ENCODE peak calls at places on chromosome 19, in six cellular contexts. One of them, this sample, is unnamed.

GRCh38 chr19:41479757-41480191 is 36.8 kb downstream of the ERICH4 start:
- DNase-seq in H1: no peak
- DNase-seq in IMR-90: no peak
- DNase-seq in H9: no peak
- DNase-seq in trophoblast cell: no peak
- DNase-seq in mesenchymal stem cell: no peak
- DNase-seq in this sample: no peak

GRCh38 chr19:19262190-19263057 is 10.7 kb downstream of the TM6SF2 start:
- DNase-seq in H1: peak; percentile 74
- DNase-seq in IMR-90: no peak
- DNase-seq in H9: peak; percentile 62
- DNase-seq in trophoblast cell: no peak
- DNase-seq in mesenchymal stem cell: no peak
- DNase-seq in this sample: no peak

GRCh38 chr19:40815223-40815622 is 16.2 kb downstream of the EGLN2 start:
- DNase-seq in H1: no peak
- DNase-seq in IMR-90: no peak
- DNase-seq in H9: no peak
- DNase-seq in trophoblast cell: no peak
- DNase-seq in mesenchymal stem cell: no peak
- DNase-seq in this sample: no peak

GRCh38 chr19:10422846-10423245 is 2.5 kb downstream of the PDE4A start:
- DNase-seq in H1: no peak
- DNase-seq in IMR-90: no peak
- DNase-seq in H9: no peak
- DNase-seq in trophoblast cell: no peak
- DNase-seq in mesenchymal stem cell: no peak
- DNase-seq in this sample: no peak

GRCh38 chr19:18675779-18676178 is 7.7 kb upstream of the CRTC1 start:
- DNase-seq in H1: peak; percentile 76
- DNase-seq in IMR-90: no peak
- DNase-seq in H9: peak; percentile 56
- DNase-seq in trophoblast cell: no peak
- DNase-seq in mesenchymal stem cell: no peak
- DNase-seq in this sample: no peak

GRCh38 chr19:13615890-13616289 is 109.6 kb upstream of the CACNA1A start:
- DNase-seq in H1: no peak
- DNase-seq in IMR-90: peak; percentile 61
- DNase-seq in H9: no peak
- DNase-seq in trophoblast cell: no peak
- DNase-seq in mesenchymal stem cell: no peak
- DNase-seq in this sample: no peak

GRCh38 chr19:35522745-35523327 is 5.3 kb downstream of the SBSN start:
- DNase-seq in H1: no peak
- DNase-seq in IMR-90: no peak
- DNase-seq in H9: no peak
- DNase-seq in trophoblast cell: no peak
- DNase-seq in mesenchymal stem cell: no peak
- DNase-seq in this sample: no peak

GRCh38 chr19:55255618-55256423 is 3.0 kb downstream of the PPP6R1 start:
- DNase-seq in H1: no peak
- DNase-seq in IMR-90: peak; percentile 60
- DNase-seq in H9: no peak
- DNase-seq in trophoblast cell: no peak
- DNase-seq in mesenchymal stem cell: peak; percentile 48
- DNase-seq in this sample: no peak

GRCh38 chr19:55585658-55586339 is 5.2 kb upstream of the ZNF579 start:
- DNase-seq in H1: peak; percentile 92
- DNase-seq in IMR-90: peak; percentile 63
- DNase-seq in H9: peak; percentile 90
- DNase-seq in trophoblast cell: no peak
- DNase-seq in mesenchymal stem cell: peak; percentile 77
- DNase-seq in this sample: peak; percentile 84

GRCh38 chr19:18340990-18341868 is 831 bp downstream of the PGPEP1 start:
- DNase-seq in H1: peak; percentile 66
- DNase-seq in IMR-90: peak; percentile 42
- DNase-seq in H9: peak; percentile 52
- DNase-seq in trophoblast cell: no peak
- DNase-seq in mesenchymal stem cell: peak; percentile 68
- DNase-seq in this sample: no peak

GRCh38 chr19:7529246-7529600 is 6.3 kb upstream of the PNPLA6 start:
- DNase-seq in H1: no peak
- DNase-seq in IMR-90: no peak
- DNase-seq in H9: no peak
- DNase-seq in trophoblast cell: no peak
- DNase-seq in mesenchymal stem cell: no peak
- DNase-seq in this sample: no peak

DNA sequence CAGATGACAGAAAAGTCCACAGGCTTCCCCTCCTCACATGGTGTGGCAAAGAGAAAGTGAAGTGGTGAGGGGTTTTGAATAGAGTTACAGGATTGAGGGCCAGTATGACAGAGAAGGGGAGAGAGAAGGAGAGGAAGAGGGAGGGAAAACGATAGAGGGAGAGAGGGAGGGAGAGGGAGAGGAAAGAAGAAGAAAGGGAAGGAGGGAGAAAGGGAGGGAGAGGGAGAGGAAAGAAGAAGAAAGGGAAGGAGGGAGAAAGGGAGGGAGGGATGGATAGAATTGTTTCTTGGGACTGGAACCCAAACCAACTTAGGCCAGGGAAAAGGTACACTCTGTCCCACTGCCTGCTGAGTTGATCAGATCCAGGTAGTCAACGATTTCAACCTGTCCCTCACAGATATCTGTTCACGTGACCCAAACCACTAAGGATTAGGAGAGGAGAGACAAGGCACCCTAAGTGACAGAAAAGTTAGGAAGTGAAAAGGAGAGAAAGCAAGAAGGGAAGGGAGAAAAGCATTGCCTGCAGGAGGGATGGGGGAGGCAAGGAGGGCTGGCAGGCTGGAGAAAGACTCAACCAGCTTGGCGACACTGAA is 8.1 kb upstream of the IGFL3 start:
- DNase-seq in H1: no peak
- DNase-seq in IMR-90: no peak
- DNase-seq in H9: no peak
- DNase-seq in trophoblast cell: no peak
- DNase-seq in mesenchymal stem cell: no peak
- DNase-seq in this sample: no peak
- H3K14ac ChIP-seq in H1: peak overlapping the region; percentile 42
- H3K14ac ChIP-seq in IMR-90: peak overlapping the region; percentile 100
- H3K14ac ChIP-seq in H9: peak overlapping the region; percentile 77
- H3K14ac ChIP-seq in trophoblast cell: peak overlapping the region; percentile 98
- H3K14ac ChIP-seq in mesenchymal stem cell: peak overlapping the region; percentile 84
- H3K14ac ChIP-seq in this sample: no peak overlapping the region

DNA sequence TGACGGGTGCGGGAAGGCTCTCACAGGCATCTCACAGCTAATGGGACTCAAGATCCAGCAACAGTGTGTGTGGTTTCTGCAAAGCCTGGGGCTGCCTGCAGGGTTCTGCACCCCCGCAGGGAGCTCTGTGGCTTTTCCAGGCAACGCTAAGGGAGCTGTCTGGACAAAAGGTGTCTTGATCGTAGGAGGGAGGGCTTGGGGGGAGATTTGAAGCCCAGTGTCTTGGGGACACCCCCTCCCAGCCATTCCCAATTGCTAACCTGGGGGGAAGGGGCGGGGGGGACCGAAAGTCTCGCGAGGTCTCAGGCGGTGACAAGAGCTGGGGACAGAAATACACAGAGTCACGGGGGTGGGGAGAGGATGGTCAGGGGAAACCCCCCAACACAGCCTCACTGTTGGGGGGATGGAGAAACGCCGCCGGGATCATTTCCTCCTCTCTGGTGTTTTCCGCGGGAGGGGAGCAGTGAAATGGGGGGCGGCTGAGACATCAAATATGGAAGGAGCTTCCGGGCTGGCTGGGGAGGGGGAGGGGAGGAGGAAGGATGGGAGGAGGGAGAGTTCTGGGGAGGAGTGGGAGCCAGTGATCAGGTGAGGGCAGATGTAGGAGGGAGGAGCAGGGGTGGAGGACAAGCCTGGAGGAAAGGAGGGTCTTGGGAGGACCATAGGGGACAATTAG is 13.3 kb downstream of the KCNC3 start:
- DNase-seq in H1: peak; percentile 83
- DNase-seq in IMR-90: no peak
- DNase-seq in H9: peak; percentile 84
- DNase-seq in trophoblast cell: no peak
- DNase-seq in mesenchymal stem cell: no peak
- DNase-seq in this sample: no peak
- H4K8ac ChIP-seq in H1: peak overlapping the region; percentile 90
- H4K8ac ChIP-seq in IMR-90: no peak overlapping the region
- H4K8ac ChIP-seq in H9: no peak overlapping the region
- H4K8ac ChIP-seq in trophoblast cell: peak overlapping the region; percentile 50
- H4K8ac ChIP-seq in mesenchymal stem cell: no peak overlapping the region
- H4K8ac ChIP-seq in this sample: peak overlapping the region; percentile 20

GRCh38 chr19:953501-954271 is 27.9 kb downstream of the ARID3A start:
- DNase-seq in H1: no peak
- DNase-seq in IMR-90: no peak
- DNase-seq in H9: peak; percentile 49
- DNase-seq in trophoblast cell: no peak
- DNase-seq in mesenchymal stem cell: no peak
- DNase-seq in this sample: no peak
- H3K4ac ChIP-seq in H1: peak overlapping the region; percentile 91
- H3K4ac ChIP-seq in IMR-90: peak overlapping the region; percentile 89
- H3K4ac ChIP-seq in H9: no peak overlapping the region
- H3K4ac ChIP-seq in trophoblast cell: peak overlapping the region; percentile 98
- H3K4ac ChIP-seq in mesenchymal stem cell: peak overlapping the region; percentile 55
- H3K4ac ChIP-seq in this sample: peak overlapping the region; percentile 76

GRCh38 chr19:1805401-1806183 is 6.5 kb downstream of the ATP8B3 start:
- DNase-seq in H1: no peak
- DNase-seq in IMR-90: no peak
- DNase-seq in H9: no peak
- DNase-seq in trophoblast cell: no peak
- DNase-seq in mesenchymal stem cell: no peak
- DNase-seq in this sample: no peak

GRCh38 chr19:1804858-1805257 is 7.2 kb downstream of the ATP8B3 start:
- DNase-seq in H1: no peak
- DNase-seq in IMR-90: no peak
- DNase-seq in H9: no peak
- DNase-seq in trophoblast cell: no peak
- DNase-seq in mesenchymal stem cell: no peak
- DNase-seq in this sample: no peak

GRCh38 chr19:1796395-1797142 is 15.5 kb downstream of the ATP8B3 start:
- DNase-seq in H1: no peak
- DNase-seq in IMR-90: no peak
- DNase-seq in H9: no peak
- DNase-seq in trophoblast cell: no peak
- DNase-seq in mesenchymal stem cell: no peak
- DNase-seq in this sample: no peak

GRCh38 chr19:1794424-1795185 is 17.5 kb downstream of the ATP8B3 start:
- DNase-seq in H1: no peak
- DNase-seq in IMR-90: no peak
- DNase-seq in H9: peak; percentile 83
- DNase-seq in trophoblast cell: no peak
- DNase-seq in mesenchymal stem cell: no peak
- DNase-seq in this sample: no peak

DNA sequence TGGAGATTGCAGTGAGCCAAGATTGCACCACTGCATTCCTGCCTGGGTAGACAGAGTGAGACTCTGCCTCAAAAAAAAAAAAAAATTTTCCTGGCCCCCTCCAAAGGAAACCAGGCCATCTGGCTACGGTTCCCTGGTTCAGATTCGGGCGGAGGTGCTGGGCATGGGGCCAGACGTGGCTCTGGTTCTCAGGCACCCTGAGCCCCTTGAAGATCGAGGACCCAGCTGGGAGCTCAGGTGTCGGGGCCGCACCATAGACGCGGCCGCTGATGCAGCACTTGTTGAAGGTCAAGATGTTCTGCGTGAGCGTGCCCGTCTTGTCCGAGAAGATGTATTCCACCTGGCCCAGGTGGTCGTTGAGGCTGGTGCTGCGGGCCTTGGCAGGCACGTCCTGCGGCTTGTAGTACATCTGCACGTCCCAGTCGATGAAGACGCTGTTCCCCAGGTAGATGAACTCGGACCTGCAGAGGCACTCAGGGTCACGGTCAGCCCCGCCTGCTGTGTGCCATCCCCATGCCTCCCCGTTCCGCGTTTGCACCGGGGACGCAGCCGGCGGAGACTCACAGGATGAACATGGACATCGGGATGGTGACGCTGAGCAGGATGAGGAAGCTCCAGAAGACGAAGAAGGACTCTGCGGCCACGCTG is 12.3 kb downstream of the ATP8B3 start:
- DNase-seq in H1: no peak
- DNase-seq in IMR-90: no peak
- DNase-seq in H9: no peak
- DNase-seq in trophoblast cell: no peak
- DNase-seq in mesenchymal stem cell: no peak
- DNase-seq in this sample: no peak
- H3K14ac ChIP-seq in H1: no peak overlapping the region
- H3K14ac ChIP-seq in IMR-90: no peak overlapping the region
- H3K14ac ChIP-seq in H9: no peak overlapping the region
- H3K14ac ChIP-seq in trophoblast cell: no peak overlapping the region
- H3K14ac ChIP-seq in mesenchymal stem cell: no peak overlapping the region
- H3K14ac ChIP-seq in this sample: peak overlapping the region; percentile 31

This sample was measured in neuronal stem cell.